ENCODE peak calls at places on chromosome 4, in five cellular contexts. L is Calu3; H is GM23248; D is activated CD4-positive, alpha-beta T cell treated with anti-CD3 and anti-CD28 coated beads for 36 hours; K is EL. C is an unnamed sample.

GRCh38 chr4:36163198-36163597 is 81.1 kb downstream of the ARAP2 start:
- DNase-seq in K (no peak), D (no peak), H (no peak), L (no peak), C (no peak)

GRCh38 chr4:136392576-136392975 is 1139.7 kb downstream of the PCDH18 start:
- DNase-seq in L (no peak), K (peak; percentile 31), D (no peak), H (no peak), C (no peak)

GRCh38 chr4:5979981-5980380 is 38.2 kb downstream of the C4orf50 start:
- DNase-seq in H (peak; percentile 23), D (peak; percentile 29), K (peak; percentile 15), L (peak; percentile 13), C (peak; percentile 39)

GRCh38 chr4:93203708-93204107 is 624.8 kb upstream of the ATOH1 start:
- DNase-seq in D (no peak), L (no peak), H (peak; percentile 24), K (no peak), C (no peak)

GRCh38 chr4:112386051-112386450 is 88.9 kb downstream of the ALPK1 start:
- DNase-seq in L (no peak), K (no peak), D (no peak), H (no peak), C (no peak)

GRCh38 chr4:54929459-54929858 is 195.9 kb downstream of the KDR start:
- DNase-seq in L (no peak), H (no peak), K (no peak), D (no peak), C (no peak)

GRCh38 chr4:81410695-81411094 is 61.0 kb downstream of the RASGEF1B start:
- DNase-seq in L (no peak), H (no peak), K (no peak), D (no peak), C (no peak)

GRCh38 chr4:42282081-42282901 is 115.0 kb upstream of the SHISA3 start:
- DNase-seq in H (peak; percentile 85), D (peak; percentile 43), L (peak; percentile 44), K (peak; percentile 66), C (peak; percentile 77)

GRCh38 chr4:6125103-6125651 is 75.2 kb downstream of the JAKMIP1 start:
- DNase-seq in H (no peak), D (no peak), K (no peak), L (no peak), C (no peak)

GRCh38 chr4:128288689-128289106 is 1.1 kb upstream of the PGRMC2 start:
- DNase-seq in L (peak; percentile 8), H (no peak), K (peak; percentile 21), D (peak; percentile 38), C (no peak)

GRCh38 chr4:23401572-23401971 is 488.3 kb downstream of the PPARGC1A start:
- DNase-seq in L (no peak), K (no peak), D (no peak), H (no peak), C (no peak)

GRCh38 chr4:78956979-78957378 is 17.7 kb upstream of the PAQR3 start:
- DNase-seq in H (no peak), D (no peak), L (no peak), K (no peak), C (no peak)

GRCh38 chr4:149426461-149426860 is 389.2 kb downstream of the IQCM start:
- DNase-seq in L (no peak), D (no peak), H (peak; percentile 74), K (peak; percentile 14), C (no peak)

GRCh38 chr4:52250124-52250523 is 199.0 kb downstream of the SPATA18 start:
- DNase-seq in L (no peak), K (no peak), D (no peak), H (peak; percentile 35), C (no peak)

GRCh38 chr4:47531241-47531953 is 46.3 kb downstream of the ATP10D start:
- DNase-seq in K (peak; percentile 89), H (peak; percentile 83), D (peak; percentile 64), L (no peak), C (peak; percentile 63)

GRCh38 chr4:168884251-168885124 is 125.6 kb downstream of the CBR4 start:
- DNase-seq in D (no peak), L (no peak), K (no peak), H (no peak), C (no peak)

GRCh38 chr4:130563185-130563890 is 1467.4 kb downstream of the C4orf33 start:
- DNase-seq in K (peak; percentile 91), H (peak; percentile 36), L (peak; percentile 70), D (no peak), C (peak; percentile 24)

GRCh38 chr4:157700898-157701694 is 471.7 kb downstream of the GASK1B start:
- DNase-seq in K (no peak), H (no peak), L (no peak), D (no peak), C (no peak)

GRCh38 chr4:15656038-15656470 is 897 bp upstream of the FBXL5 start:
- DNase-seq in D (no peak), H (no peak), K (no peak), L (no peak), C (no peak)

GRCh38 chr4:77248805-77249204 is 91.8 kb downstream of the CCNG2 start:
- DNase-seq in D (no peak), L (no peak), H (no peak), K (no peak), C (no peak)

GRCh38 chr4:75658881-75659280 is 14.3 kb downstream of the G3BP2 start:
- DNase-seq in L (peak; percentile 5), D (no peak), K (peak; percentile 45), H (peak; percentile 46), C (peak; percentile 26)

GRCh38 chr4:141599853-141600252 is 36.5 kb upstream of the IL15 start:
- DNase-seq in H (peak; percentile 4), L (no peak), D (no peak), K (peak; percentile 10), C (no peak)

GRCh38 chr4:140755811-140756291 is 334 bp downstream of the TBC1D9 start:
- DNase-seq in D (peak; percentile 26), K (peak; percentile 57), L (peak; percentile 28), H (peak; percentile 77), C (peak; percentile 74)

GRCh38 chr4:184232212-184232611 is 14.5 kb upstream of the ENPP6 start:
- DNase-seq in L (no peak), H (no peak), K (no peak), D (no peak), C (no peak)

GRCh38 chr4:124322234-124322831 is 390.2 kb downstream of the ANKRD50 start:
- DNase-seq in K (peak; percentile 42), H (peak; percentile 62), D (no peak), L (no peak), C (peak; percentile 47)

GRCh38 chr4:184536070-184536880 is 61.9 kb upstream of the IRF2 start:
- DNase-seq in H (peak; percentile 45), K (peak; percentile 37), D (peak; percentile 38), L (no peak), C (no peak)

GRCh38 chr4:25060586-25061340 is 30.0 kb upstream of the LGI2 start:
- DNase-seq in D (no peak), H (no peak), K (no peak), L (no peak), C (no peak)

GRCh38 chr4:123127218-123127617 is 204.8 kb upstream of the NUDT6 start:
- DNase-seq in D (no peak), L (no peak), K (peak; percentile 2), H (peak; percentile 48), C (peak; percentile 41)

GRCh38 chr4:133131829-133132485 is 17.1 kb upstream of the PCDH10 start:
- DNase-seq in D (no peak), L (no peak), H (no peak), K (no peak), C (no peak)

GRCh38 chr4:13601848-13602247 is 25.7 kb downstream of the BOD1L1 start:
- DNase-seq in D (no peak), K (no peak), H (no peak), L (no peak), C (no peak)

GRCh38 chr4:123977623-123978022 is 581.0 kb downstream of the SPRY1 start:
- DNase-seq in D (no peak), K (no peak), H (peak; percentile 22), L (no peak), C (no peak)

GRCh38 chr4:184588893-184589292 is 60.4 kb downstream of the CASP3 start:
- DNase-seq in H (no peak), K (no peak), D (no peak), L (no peak), C (no peak)

GRCh38 chr4:4460759-4461158 is 73.9 kb downstream of the NSG1 start:
- DNase-seq in H (no peak), D (peak; percentile 47), K (no peak), L (no peak), C (no peak)

GRCh38 chr4:101279377-101279871 is 67.9 kb downstream of the PPP3CA start:
- DNase-seq in H (peak; percentile 97), D (peak; percentile 30), K (peak; percentile 94), L (no peak), C (peak; percentile 76)

GRCh38 chr4:76611164-76611563 is 176.1 kb downstream of the SHROOM3 start:
- DNase-seq in K (peak; percentile 70), L (no peak), H (peak; percentile 66), D (no peak), C (peak; percentile 48)

GRCh38 chr4:153204247-153205027 is at the start of gene TRIM2:
- DNase-seq in H (peak; percentile 66), L (peak; percentile 81), K (no peak), D (peak; percentile 20), C (peak; percentile 53)

GRCh38 chr4:152535236-152535902 is 523 bp downstream of the FBXW7 start:
- DNase-seq in D (peak; percentile 57), K (no peak), H (peak; percentile 45), L (no peak), C (peak; percentile 45)

GRCh38 chr4:140078366-140078765 is 75.6 kb downstream of the MAML3 start:
- DNase-seq in D (no peak), H (peak; percentile 28), L (no peak), K (no peak), C (peak; percentile 52)

GRCh38 chr4:86675548-86675947 is 81.4 kb downstream of the PTPN13 start:
- DNase-seq in L (no peak), H (no peak), D (no peak), K (no peak), C (no peak)

GRCh38 chr4:188778880-188779279 is 639.6 kb downstream of the TRIML1 start:
- DNase-seq in L (no peak), H (peak; percentile 12), D (no peak), K (peak; percentile 1), C (peak; percentile 35)

C was measured in GM03348.